ENCODE peak calls at places on chromosomes 5 and 9, in four cellular contexts. J, Z, I and W are unnamed samples.

GRCh38 chr5:400282-401215 is 42.4 kb upstream of the EXOC3 start:
- DNase-seq in I (peak), Z (no peak), J (peak), W (no peak)

GRCh38 chr9:12640021-12640587 is 53.1 kb upstream of the TYRP1 start:
- DNase-seq in Z (peak), I (no peak), J (peak), W (no peak)

GRCh38 chr5:149561848-149562247 is 10.6 kb upstream of the CSNK1A1 start:
- DNase-seq in J (peak), I (no peak), Z (peak), W (peak)

GRCh38 chr9:13805566-13805965 is 508.4 kb downstream of the NFIB start:
- DNase-seq in I (no peak), J (peak), Z (no peak), W (no peak)

GRCh38 chr5:131430794-131431193 is 166.9 kb downstream of the CDC42SE2 start:
- DNase-seq in I (no peak), Z (no peak), J (peak), W (no peak)

GRCh38 chr5:20972419-20972925 is 984.5 kb upstream of the CDH18 start:
- DNase-seq in Z (peak), J (peak), I (peak), W (peak)

GRCh38 chr9:96214639-96215038 is 87.3 kb downstream of the HSD17B3 start:
- DNase-seq in J (no peak), Z (no peak), I (no peak), W (no peak)

GRCh38 chr9:92180669-92181181 is 65.5 kb upstream of the SPTLC1 start:
- DNase-seq in J (peak), Z (peak), I (no peak), W (no peak)

GRCh38 chr5:129608350-129608749 is 139.5 kb upstream of the MINAR2 start:
- DNase-seq in Z (no peak), J (no peak), I (no peak), W (no peak)

GRCh38 chr9:23447166-23447565 is 378.9 kb downstream of the ELAVL2 start:
- DNase-seq in Z (peak), J (no peak), I (no peak), W (peak)

GRCh38 chr5:170338933-170339779 is 41.6 kb upstream of the LCP2 start:
- DNase-seq in I (peak), Z (peak), J (no peak), W (peak)

GRCh38 chr5:54754878-54755277 is 230.5 kb downstream of the ESM1 start:
- DNase-seq in J (no peak), I (peak), Z (no peak), W (no peak)

GRCh38 chr9:121317737-121318630 is 50.0 kb downstream of the GSN start:
- DNase-seq in J (no peak), Z (no peak), I (no peak), W (no peak)

GRCh38 chr9:680106-680505 is 161.4 kb upstream of the DMRT1 start:
- DNase-seq in J (no peak), Z (no peak), I (no peak), W (no peak)

GRCh38 chr5:96370981-96371380 is 62.1 kb downstream of the PCSK1 start:
- DNase-seq in J (no peak), Z (no peak), I (no peak), W (no peak)

GRCh38 chr9:137160054-137160425 is 9.8 kb downstream of the LRRC26 start:
- DNase-seq in Z (no peak), J (no peak), I (no peak), W (no peak)

GRCh38 chr9:137160716-137161557 is 8.9 kb downstream of the LRRC26 start:
- DNase-seq in J (no peak), I (peak), Z (no peak), W (peak)

GRCh38 chr9:137158625-137159024 is 11.2 kb downstream of the LRRC26 start:
- DNase-seq in J (no peak), Z (no peak), I (no peak), W (no peak)

GRCh38 chr9:137157618-137158502 is 12.0 kb downstream of the LRRC26 start:
- DNase-seq in J (no peak), I (no peak), Z (no peak), W (no peak)

GRCh38 chr9:137159105-137160053 is 10.5 kb downstream of the LRRC26 start:
- DNase-seq in J (no peak), I (no peak), Z (no peak), W (no peak)
- H3K56ac ChIP-seq in J (no peak), I (no peak), Z (no peak), W (no peak)

GRCh38 chr9:119639287-119639955 is 270.2 kb upstream of the BRINP1 start:
- DNase-seq in Z (peak), J (no peak), I (no peak), W (no peak)
- H3K4ac ChIP-seq in Z (no peak), J (no peak), I (no peak), W (no peak)

DNA sequence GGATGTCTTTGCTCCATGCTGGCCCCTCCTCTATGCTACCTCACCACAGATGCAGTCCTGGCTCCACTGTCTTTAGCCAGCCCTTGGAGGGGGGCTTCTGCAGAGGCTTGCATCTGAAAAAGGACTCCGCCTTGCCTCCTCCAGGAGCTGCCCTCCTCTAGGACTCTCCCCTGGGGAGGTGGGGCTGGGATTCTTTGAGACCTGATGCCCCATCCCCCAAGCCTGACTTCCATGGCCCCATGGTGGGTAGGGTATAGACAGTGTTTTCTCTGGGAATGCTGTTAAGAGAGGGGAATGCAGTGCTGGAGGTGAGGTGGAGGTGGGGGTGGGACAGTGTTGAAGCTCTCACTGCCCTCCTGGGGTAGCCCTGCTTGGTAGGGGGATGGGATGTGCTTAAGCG is 14.3 kb downstream of the JADE2 start:
- DNase-seq in Z (peak), J (no peak), I (peak), W (peak)
- H3K56ac ChIP-seq in Z (peak), J (no peak), I (no peak), W (no peak)

DNA sequence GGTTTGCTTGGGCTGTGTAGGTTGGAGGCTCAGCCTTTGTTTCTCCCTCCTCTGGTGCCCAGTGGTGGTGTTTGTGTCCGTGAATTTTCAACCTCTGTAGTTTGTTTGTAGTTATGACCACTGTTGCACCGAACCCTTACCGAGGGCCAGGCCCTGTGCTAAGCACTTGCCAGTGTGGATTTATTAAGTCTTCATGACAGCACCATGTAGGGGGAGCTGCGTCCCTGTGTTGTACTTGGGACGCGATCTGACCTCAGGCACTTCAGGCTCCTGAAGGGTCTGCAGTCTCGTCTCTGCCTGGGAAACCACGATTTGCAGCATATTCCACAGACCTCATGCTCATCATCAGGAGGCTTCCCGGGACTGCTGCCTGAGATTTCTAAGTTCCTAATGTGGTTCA is 12.8 kb downstream of the TENT4A start:
- DNase-seq in J (no peak), I (no peak), Z (no peak), W (no peak)
- H3K4ac ChIP-seq in J (no peak), I (no peak), Z (no peak), W (no peak)

GRCh38 chr5:154487541-154487940 is 9.5 kb upstream of the HAND1 start:
- DNase-seq in I (no peak), J (no peak), Z (no peak), W (peak)
- H3K56ac ChIP-seq in I (no peak), J (no peak), Z (no peak), W (no peak)

GRCh38 chr9:27528278-27528885 is 1.2 kb downstream of the MOB3B start:
- DNase-seq in J (peak), I (peak), Z (peak), W (peak)

GRCh38 chr9:27530915-27531762 is 1.5 kb upstream of the MOB3B start:
- DNase-seq in Z (no peak), J (no peak), I (no peak), W (no peak)

GRCh38 chr9:27528886-27529315 is 713 bp downstream of the MOB3B start:
- DNase-seq in Z (peak), I (peak), J (no peak), W (peak)

GRCh38 chr9:27527702-27528277 is 1.8 kb downstream of the MOB3B start:
- DNase-seq in J (no peak), I (no peak), Z (no peak), W (no peak)

GRCh38 chr9:27529316-27530278 is at the start of gene MOB3B:
- DNase-seq in J (peak), Z (peak), I (peak), W (peak)
- H3K4ac ChIP-seq in J (no peak), Z (no peak), I (no peak), W (no peak)

DNA sequence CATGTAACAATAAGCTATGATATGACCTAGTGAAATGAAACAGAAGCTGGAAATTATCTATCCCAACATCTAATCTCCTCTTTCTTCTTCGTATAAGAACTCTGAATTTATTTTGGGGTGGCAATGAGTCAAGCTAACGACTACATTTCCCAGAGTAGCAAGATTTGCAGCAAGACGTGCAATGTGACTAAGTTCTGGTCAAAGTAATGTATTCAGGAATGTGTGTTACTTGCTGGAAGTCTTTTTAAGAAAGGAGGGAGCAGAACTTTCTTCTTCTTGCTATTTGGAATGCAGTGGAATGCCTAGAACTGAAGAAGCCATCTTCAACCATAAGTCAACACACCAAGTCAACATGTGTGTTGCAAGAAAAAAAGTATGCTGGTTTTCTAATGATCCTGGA is 406.6 kb upstream of the MEF2C start:
- DNase-seq in Z (no peak), I (no peak), J (peak), W (no peak)
- H3K56ac ChIP-seq in Z (no peak), I (no peak), J (no peak), W (no peak)